ENCODE peak calls at places on chromosomes 5 and 9, in five cellular contexts. R, G, Y, W and F are unnamed samples.
A peak's percentile ranks its signal among the peaks of the same experiment; 100 is the strongest.

GRCh38 chr9:15927131-15927530 is 374.3 kb downstream of the CCDC171 start:
- DNase-seq in R (no peak), G (no peak), Y (peak; percentile 24), W (no peak), F (peak; percentile 62)

GRCh38 chr5:9405196-9405754 is 140.6 kb downstream of the SEMA5A start:
- DNase-seq in R (no peak), G (no peak), Y (no peak), W (no peak), F (no peak)

GRCh38 chr9:93060746-93061259 is 2.3 kb downstream of the SUSD3 start:
- DNase-seq in R (peak; percentile 52), G (no peak), Y (peak; percentile 41), W (no peak), F (peak; percentile 48)

GRCh38 chr5:106020889-106021288 is 1649.8 kb downstream of the EFNA5 start:
- DNase-seq in R (peak; percentile 52), G (no peak), Y (peak; percentile 72), W (no peak), F (no peak)

GRCh38 chr9:90433398-90433890 is 209.2 kb downstream of the DIRAS2 start:
- DNase-seq in R (peak; percentile 24), G (peak; percentile 78), Y (no peak), W (peak; percentile 87), F (no peak)

GRCh38 chr9:131289301-131290038 is at the start of gene PLPP7:
- DNase-seq in R (peak; percentile 58), G (no peak), Y (peak; percentile 48), W (no peak), F (peak; percentile 83)

GRCh38 chr5:142246263-142246662 is 78.6 kb downstream of the SPRY4 start:
- DNase-seq in R (peak; percentile 33), G (no peak), Y (peak; percentile 52), W (no peak), F (peak; percentile 41)

GRCh38 chr9:72983056-72983455 is 30.2 kb upstream of the ALDH1A1 start:
- DNase-seq in R (peak; percentile 7), G (no peak), Y (no peak), W (peak; percentile 15), F (no peak)

GRCh38 chr5:91787718-91788117 is 404.6 kb upstream of the ARRDC3 start:
- DNase-seq in R (peak; percentile 0), G (no peak), Y (no peak), W (no peak), F (peak; percentile 6)

GRCh38 chr9:127102788-127103187 is 19.6 kb downstream of the ANGPTL2 start:
- DNase-seq in R (no peak), G (no peak), Y (no peak), W (no peak), F (no peak)

GRCh38 chr9:110125763-110126351 is 82.1 kb downstream of the C9orf152 start:
- DNase-seq in R (no peak), G (no peak), Y (peak; percentile 41), W (no peak), F (no peak)

GRCh38 chr9:80811003-80811402 is 878.3 kb downstream of the TLE1 start:
- DNase-seq in R (no peak), G (no peak), Y (peak; percentile 80), W (no peak), F (peak; percentile 61)

GRCh38 chr5:141326088-141326854 is 4.0 kb upstream of the PCDHGA1 start:
- DNase-seq in R (peak; percentile 72), G (no peak), Y (peak; percentile 82), W (peak; percentile 11), F (peak; percentile 90)

GRCh38 chr5:33806736-33807442 is 84.9 kb downstream of the ADAMTS12 start:
- DNase-seq in R (peak; percentile 86), G (no peak), Y (peak; percentile 87), W (peak; percentile 29), F (peak; percentile 80)

GRCh38 chr5:2017540-2018389 is 135.0 kb upstream of the IRX4 start:
- DNase-seq in R (peak; percentile 5), G (no peak), Y (peak; percentile 10), W (no peak), F (no peak)

GRCh38 chr9:87880116-87880515 is 2.6 kb upstream of the SPATA31E1 start:
- DNase-seq in R (no peak), G (no peak), Y (peak; percentile 63), W (peak; percentile 1), F (peak; percentile 28)

GRCh38 chr9:69283003-69283402 is 42.0 kb upstream of the ENTREP1 start:
- DNase-seq in R (no peak), G (no peak), Y (no peak), W (no peak), F (no peak)

GRCh38 chr5:37197340-37198050 is 51.7 kb downstream of the CPLANE1 start:
- DNase-seq in R (peak; percentile 64), G (no peak), Y (peak; percentile 23), W (no peak), F (peak; percentile 18)

GRCh38 chr5:93151896-93152295 is 429.1 kb downstream of the NR2F1-AS1 start:
- DNase-seq in R (peak; percentile 26), G (no peak), Y (no peak), W (no peak), F (no peak)

GRCh38 chr5:176887252-176887849 is 11.8 kb downstream of the HK3 start:
- DNase-seq in R (no peak), G (no peak), Y (no peak), W (no peak), F (no peak)

GRCh38 chr5:31362931-31363568 is 168.8 kb downstream of the DROSHA start:
- DNase-seq in R (no peak), G (no peak), Y (peak; percentile 76), W (no peak), F (peak; percentile 68)

GRCh38 chr9:35728041-35728971 is 3.7 kb downstream of the TLN1 start:
- DNase-seq in R (peak; percentile 88), G (peak; percentile 76), Y (peak; percentile 90), W (peak; percentile 66), F (peak; percentile 96)

GRCh38 chr5:22649076-22649475 is 204.1 kb downstream of the CDH12 start:
- DNase-seq in R (no peak), G (no peak), Y (no peak), W (no peak), F (no peak)

GRCh38 chr9:109194157-109194556 is 27.1 kb upstream of the FRRS1L start:
- DNase-seq in R (peak; percentile 28), G (no peak), Y (peak; percentile 73), W (no peak), F (peak; percentile 6)

GRCh38 chr5:132761321-132762240 is 14.4 kb downstream of the CCNI2 start:
- DNase-seq in R (no peak), G (no peak), Y (no peak), W (no peak), F (no peak)

GRCh38 chr5:38601843-38602424 is 45.5 kb upstream of the LIFR start:
- DNase-seq in R (peak; percentile 30), G (peak; percentile 7), Y (peak; percentile 79), W (no peak), F (peak; percentile 84)

GRCh38 chr9:109745335-109746283 is 34.4 kb upstream of the PALM2AKAP2 start:
- DNase-seq in R (peak; percentile 64), G (peak; percentile 40), Y (peak; percentile 75), W (peak; percentile 40), F (peak; percentile 80)

GRCh38 chr9:133043449-133044035 is 12.7 kb downstream of the GTF3C5 start:
- DNase-seq in R (no peak), G (no peak), Y (no peak), W (no peak), F (no peak)

GRCh38 chr5:153158608-153159007 is 331.9 kb upstream of the GRIA1 start:
- DNase-seq in R (no peak), G (no peak), Y (no peak), W (no peak), F (peak; percentile 26)
- H3K4me3 ChIP-seq in R (no peak overlapping the region), G (no peak overlapping the region), Y (no peak overlapping the region), W (no peak overlapping the region), F (no peak overlapping the region)

GRCh38 chr5:107248065-107248695 is 422.6 kb downstream of the EFNA5 start:
- DNase-seq in R (peak; percentile 42), G (peak; percentile 70), Y (peak; percentile 29), W (peak; percentile 59), F (no peak)
- TF ChIP-seq CTCF in R (peak; percentile 77), G (peak; percentile 32), Y (peak; percentile 53), W (peak; percentile 57), F (peak; percentile 53)

DNA sequence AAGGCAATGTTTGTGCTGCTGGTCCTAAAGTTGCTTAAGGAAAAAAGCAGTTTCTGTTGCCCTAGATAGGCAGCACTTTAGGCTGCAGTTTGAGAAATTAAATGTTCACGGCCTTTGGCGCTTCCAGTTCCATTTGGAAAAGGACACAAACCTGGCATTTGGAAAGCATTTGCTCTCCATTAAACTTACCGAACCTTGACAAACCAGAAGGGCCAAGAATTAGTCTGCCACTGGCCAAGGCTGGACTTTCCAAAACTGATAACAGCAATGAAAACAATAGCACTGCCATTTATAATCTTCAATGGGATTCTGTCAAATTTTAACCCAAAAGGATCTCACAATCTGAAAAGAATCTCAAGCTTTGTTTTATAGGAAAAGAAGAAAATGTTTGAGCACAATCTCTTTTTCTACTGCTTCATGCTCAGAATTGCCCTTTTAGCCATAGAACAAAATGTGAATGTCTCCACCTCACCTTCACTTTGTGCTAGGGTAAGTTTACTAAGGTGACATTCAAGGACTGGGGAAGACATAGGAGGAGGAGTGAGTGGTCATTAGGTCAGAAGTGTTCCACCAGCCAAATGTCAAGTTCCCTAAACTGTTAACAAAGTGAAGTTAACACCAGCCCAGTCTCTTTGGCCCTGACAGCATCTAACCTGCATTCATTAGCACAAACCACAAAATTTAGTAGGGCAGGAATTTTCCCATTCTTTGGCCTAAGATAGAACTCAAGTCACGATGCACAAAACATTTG is 583.4 kb upstream of the DMAC1 start:
- DNase-seq in R (no peak), G (no peak), Y (no peak), W (no peak), F (no peak)
- H3K4me3 ChIP-seq in R (no peak overlapping the region), G (no peak overlapping the region), Y (no peak overlapping the region), W (no peak overlapping the region), F (no peak overlapping the region)

GRCh38 chr5:168860081-168860480 is 280.9 kb upstream of the PANK3 start:
- DNase-seq in R (no peak), G (no peak), Y (no peak), W (no peak), F (no peak)

GRCh38 chr5:168859471-168859870 is 280.3 kb upstream of the PANK3 start:
- DNase-seq in R (no peak), G (no peak), Y (no peak), W (no peak), F (no peak)

GRCh38 chr5:168853972-168854371 is 274.8 kb upstream of the PANK3 start:
- DNase-seq in R (no peak), G (no peak), Y (no peak), W (no peak), F (no peak)

GRCh38 chr5:168858371-168858770 is 279.2 kb upstream of the PANK3 start:
- DNase-seq in R (no peak), G (no peak), Y (no peak), W (no peak), F (no peak)
- TF ChIP-seq CTCF in R (no peak), G (no peak), Y (no peak), W (no peak), F (no peak)